ENCODE peak calls at places on chromosomes 11 and 22, in eight cellular contexts. One of them, this sample, is unnamed.

GRCh38 chr22:49286236-49286760 is 541.4 kb downstream of the BRD1 start:
- DNase-seq in stimulated activated CD4-positive, alpha-beta T cell treated with anti-CD3 and anti-CD28 coated beads, Interleukin-15, amount 100 ng/mL, for 1 hour: no peak
- DNase-seq in pulmonary artery endothelial cell: no peak
- DNase-seq in Calu3: no peak
- DNase-seq in choroid plexus epithelial cell: no peak
- DNase-seq in HCEC 1CT: no peak
- DNase-seq in skeletal muscle cell: no peak
- DNase-seq in left ventricle myocardium inferior: no peak
- DNase-seq in this sample: no peak

GRCh38 chr11:65826972-65827773 is 6.6 kb upstream of the SNX32 start:
- DNase-seq in pulmonary artery endothelial cell: no peak
- DNase-seq in stimulated activated CD4-positive, alpha-beta T cell treated with anti-CD3 and anti-CD28 coated beads, Interleukin-15, amount 100 ng/mL, for 1 hour: no peak
- DNase-seq in skeletal muscle cell: no peak
- DNase-seq in Calu3: no peak
- DNase-seq in choroid plexus epithelial cell: no peak
- DNase-seq in HCEC 1CT: no peak
- DNase-seq in left ventricle myocardium inferior: no peak
- DNase-seq in this sample: no peak

GRCh38 chr11:27209562-27210005 is 153.4 kb downstream of the CCDC34 start:
- DNase-seq in skeletal muscle cell: peak; percentile 92
- DNase-seq in HCEC 1CT: peak; percentile 82
- DNase-seq in Calu3: peak; percentile 81
- DNase-seq in left ventricle myocardium inferior: peak; percentile 48
- DNase-seq in stimulated activated CD4-positive, alpha-beta T cell treated with anti-CD3 and anti-CD28 coated beads, Interleukin-15, amount 100 ng/mL, for 1 hour: no peak
- DNase-seq in pulmonary artery endothelial cell: peak; percentile 45
- DNase-seq in choroid plexus epithelial cell: peak; percentile 84
- DNase-seq in this sample: no peak

GRCh38 chr22:46800102-46800857 is 37.8 kb downstream of the TBC1D22A start:
- DNase-seq in HCEC 1CT: no peak
- DNase-seq in stimulated activated CD4-positive, alpha-beta T cell treated with anti-CD3 and anti-CD28 coated beads, Interleukin-15, amount 100 ng/mL, for 1 hour: no peak
- DNase-seq in Calu3: no peak
- DNase-seq in skeletal muscle cell: no peak
- DNase-seq in left ventricle myocardium inferior: no peak
- DNase-seq in pulmonary artery endothelial cell: no peak
- DNase-seq in choroid plexus epithelial cell: no peak
- DNase-seq in this sample: no peak

GRCh38 chr11:68383976-68384501 is 71.6 kb downstream of the LRP5 start:
- DNase-seq in left ventricle myocardium inferior: peak; percentile 71
- DNase-seq in skeletal muscle cell: no peak
- DNase-seq in stimulated activated CD4-positive, alpha-beta T cell treated with anti-CD3 and anti-CD28 coated beads, Interleukin-15, amount 100 ng/mL, for 1 hour: peak; percentile 26
- DNase-seq in Calu3: peak; percentile 83
- DNase-seq in HCEC 1CT: peak; percentile 22
- DNase-seq in pulmonary artery endothelial cell: no peak
- DNase-seq in choroid plexus epithelial cell: peak; percentile 57
- DNase-seq in this sample: peak; percentile 63

GRCh38 chr11:96188625-96189006 is 154.4 kb downstream of the MAML2 start:
- DNase-seq in stimulated activated CD4-positive, alpha-beta T cell treated with anti-CD3 and anti-CD28 coated beads, Interleukin-15, amount 100 ng/mL, for 1 hour: no peak
- DNase-seq in pulmonary artery endothelial cell: peak; percentile 8
- DNase-seq in skeletal muscle cell: peak; percentile 39
- DNase-seq in choroid plexus epithelial cell: peak; percentile 48
- DNase-seq in left ventricle myocardium inferior: no peak
- DNase-seq in HCEC 1CT: peak; percentile 30
- DNase-seq in Calu3: no peak
- DNase-seq in this sample: peak; percentile 20

GRCh38 chr11:12975149-12975548 is 34.0 kb upstream of the RASSF10 start:
- DNase-seq in left ventricle myocardium inferior: no peak
- DNase-seq in pulmonary artery endothelial cell: no peak
- DNase-seq in stimulated activated CD4-positive, alpha-beta T cell treated with anti-CD3 and anti-CD28 coated beads, Interleukin-15, amount 100 ng/mL, for 1 hour: no peak
- DNase-seq in Calu3: no peak
- DNase-seq in skeletal muscle cell: no peak
- DNase-seq in choroid plexus epithelial cell: no peak
- DNase-seq in HCEC 1CT: no peak
- DNase-seq in this sample: no peak

GRCh38 chr22:41140365-41140957 is 48.1 kb downstream of the EP300 start:
- DNase-seq in pulmonary artery endothelial cell: no peak
- DNase-seq in stimulated activated CD4-positive, alpha-beta T cell treated with anti-CD3 and anti-CD28 coated beads, Interleukin-15, amount 100 ng/mL, for 1 hour: no peak
- DNase-seq in Calu3: no peak
- DNase-seq in skeletal muscle cell: no peak
- DNase-seq in HCEC 1CT: no peak
- DNase-seq in choroid plexus epithelial cell: no peak
- DNase-seq in left ventricle myocardium inferior: no peak
- DNase-seq in this sample: no peak

GRCh38 chr22:43921361-43921760 is 2.2 kb upstream of the PNPLA3 start:
- DNase-seq in skeletal muscle cell: peak; percentile 26
- DNase-seq in stimulated activated CD4-positive, alpha-beta T cell treated with anti-CD3 and anti-CD28 coated beads, Interleukin-15, amount 100 ng/mL, for 1 hour: no peak
- DNase-seq in left ventricle myocardium inferior: no peak
- DNase-seq in choroid plexus epithelial cell: peak; percentile 38
- DNase-seq in HCEC 1CT: peak; percentile 74
- DNase-seq in pulmonary artery endothelial cell: no peak
- DNase-seq in Calu3: peak; percentile 81
- DNase-seq in this sample: no peak

GRCh38 chr22:48531108-48531507 is 1296.6 kb downstream of the BRD1 start:
- DNase-seq in choroid plexus epithelial cell: no peak
- DNase-seq in HCEC 1CT: no peak
- DNase-seq in skeletal muscle cell: no peak
- DNase-seq in Calu3: no peak
- DNase-seq in left ventricle myocardium inferior: no peak
- DNase-seq in stimulated activated CD4-positive, alpha-beta T cell treated with anti-CD3 and anti-CD28 coated beads, Interleukin-15, amount 100 ng/mL, for 1 hour: no peak
- DNase-seq in pulmonary artery endothelial cell: no peak
- DNase-seq in this sample: no peak

GRCh38 chr11:27218498-27219038 is 144.4 kb downstream of the CCDC34 start:
- DNase-seq in HCEC 1CT: peak; percentile 93
- DNase-seq in stimulated activated CD4-positive, alpha-beta T cell treated with anti-CD3 and anti-CD28 coated beads, Interleukin-15, amount 100 ng/mL, for 1 hour: no peak
- DNase-seq in Calu3: no peak
- DNase-seq in choroid plexus epithelial cell: peak; percentile 67
- DNase-seq in pulmonary artery endothelial cell: no peak
- DNase-seq in left ventricle myocardium inferior: no peak
- DNase-seq in skeletal muscle cell: peak; percentile 80
- DNase-seq in this sample: no peak

GRCh38 chr11:104784684-104785460 is 113.4 kb downstream of the CASP12 start:
- DNase-seq in HCEC 1CT: peak; percentile 8
- DNase-seq in choroid plexus epithelial cell: peak; percentile 45
- DNase-seq in Calu3: no peak
- DNase-seq in left ventricle myocardium inferior: no peak
- DNase-seq in stimulated activated CD4-positive, alpha-beta T cell treated with anti-CD3 and anti-CD28 coated beads, Interleukin-15, amount 100 ng/mL, for 1 hour: no peak
- DNase-seq in skeletal muscle cell: no peak
- DNase-seq in pulmonary artery endothelial cell: no peak
- DNase-seq in this sample: no peak

GRCh38 chr11:121321614-121322243 is 29.2 kb downstream of the SC5D start:
- DNase-seq in Calu3: peak; percentile 13
- DNase-seq in stimulated activated CD4-positive, alpha-beta T cell treated with anti-CD3 and anti-CD28 coated beads, Interleukin-15, amount 100 ng/mL, for 1 hour: no peak
- DNase-seq in HCEC 1CT: peak; percentile 20
- DNase-seq in pulmonary artery endothelial cell: no peak
- DNase-seq in left ventricle myocardium inferior: no peak
- DNase-seq in choroid plexus epithelial cell: peak; percentile 31
- DNase-seq in skeletal muscle cell: no peak
- DNase-seq in this sample: no peak

GRCh38 chr11:118901494-118902335 is 18.0 kb downstream of the CXCR5 start:
- DNase-seq in Calu3: no peak
- DNase-seq in HCEC 1CT: no peak
- DNase-seq in skeletal muscle cell: no peak
- DNase-seq in left ventricle myocardium inferior: no peak
- DNase-seq in choroid plexus epithelial cell: no peak
- DNase-seq in stimulated activated CD4-positive, alpha-beta T cell treated with anti-CD3 and anti-CD28 coated beads, Interleukin-15, amount 100 ng/mL, for 1 hour: no peak
- DNase-seq in pulmonary artery endothelial cell: no peak
- DNase-seq in this sample: no peak

GRCh38 chr22:24162377-24162927 is 18.8 kb upstream of the SUSD2 start:
- DNase-seq in left ventricle myocardium inferior: no peak
- DNase-seq in Calu3: no peak
- DNase-seq in stimulated activated CD4-positive, alpha-beta T cell treated with anti-CD3 and anti-CD28 coated beads, Interleukin-15, amount 100 ng/mL, for 1 hour: no peak
- DNase-seq in pulmonary artery endothelial cell: no peak
- DNase-seq in choroid plexus epithelial cell: no peak
- DNase-seq in HCEC 1CT: no peak
- DNase-seq in skeletal muscle cell: no peak
- DNase-seq in this sample: no peak

GRCh38 chr22:49502126-49502826 is 325.4 kb downstream of the BRD1 start:
- DNase-seq in pulmonary artery endothelial cell: no peak
- DNase-seq in stimulated activated CD4-positive, alpha-beta T cell treated with anti-CD3 and anti-CD28 coated beads, Interleukin-15, amount 100 ng/mL, for 1 hour: no peak
- DNase-seq in skeletal muscle cell: no peak
- DNase-seq in left ventricle myocardium inferior: no peak
- DNase-seq in HCEC 1CT: no peak
- DNase-seq in choroid plexus epithelial cell: no peak
- DNase-seq in Calu3: peak; percentile 72
- DNase-seq in this sample: no peak